ENCODE peak calls at places on chromosome 7, in eight cellular contexts. Q is thoracic aorta; Z is astrocyte of the cerebellum; I is naive thymus-derived CD4-positive, alpha-beta T cell; S is HFF-Myc; B is cardiac muscle cell; R is H1; D is choroid plexus epithelial cell. Y is an unnamed sample.

GRCh38 chr7:29086545-29086944 is 59.8 kb downstream of the CPVL start:
- DNase-seq in Q (no peak), Z (no peak), I (no peak), S (no peak), B (no peak), R (no peak), D (no peak), Y (no peak)

GRCh38 chr7:157409149-157409752 is 72.4 kb downstream of the DNAJB6 start:
- DNase-seq in Q (no peak), Z (no peak), I (no peak), S (no peak), B (no peak), R (no peak), D (no peak), Y (no peak)

GRCh38 chr7:33862946-33863814 is 42.2 kb upstream of the BMPER start:
- DNase-seq in Q (no peak), Z (no peak), I (no peak), S (no peak), B (peak; percentile 86), R (no peak), D (no peak), Y (no peak)

GRCh38 chr7:107744345-107744750 is 406 bp downstream of the CBLL1 start:
- DNase-seq in Q (no peak), Z (no peak), I (no peak), S (no peak), B (no peak), R (no peak), D (no peak), Y (no peak)

GRCh38 chr7:148963583-148964509 is 64.5 kb downstream of the PDIA4 start:
- DNase-seq in Q (no peak), Z (no peak), I (no peak), S (no peak), B (no peak), R (no peak), D (peak; percentile 19), Y (no peak)

GRCh38 chr7:127803626-127804025 is 151.6 kb downstream of the SND1 start:
- DNase-seq in Q (no peak), Z (no peak), I (no peak), S (no peak), B (no peak), R (no peak), D (no peak), Y (no peak)

GRCh38 chr7:3194501-3195141 is 106.4 kb upstream of the SDK1 start:
- DNase-seq in Q (no peak), Z (peak; percentile 96), I (no peak), S (peak; percentile 85), B (no peak), R (peak; percentile 67), D (peak; percentile 93), Y (peak; percentile 51)

GRCh38 chr7:105934577-105935185 is 28.4 kb upstream of the CDHR3 start:
- DNase-seq in Q (no peak), Z (peak; percentile 13), I (no peak), S (peak; percentile 19), B (peak; percentile 72), R (no peak), D (peak; percentile 84), Y (peak; percentile 38)

GRCh38 chr7:112069879-112070321 is 136.3 kb downstream of the DOCK4 start:
- DNase-seq in Q (no peak), Z (no peak), I (no peak), S (no peak), B (no peak), R (no peak), D (peak; percentile 34), Y (no peak)

GRCh38 chr7:127667017-127667670 is 15.2 kb downstream of the SND1 start:
- DNase-seq in Q (no peak), Z (no peak), I (no peak), S (peak; percentile 27), B (no peak), R (no peak), D (peak; percentile 58), Y (no peak)

GRCh38 chr7:140176271-140176701 is 497 bp downstream of the KDM7A start:
- DNase-seq in Q (no peak), Z (no peak), I (no peak), S (no peak), B (peak; percentile 45), R (no peak), D (no peak), Y (no peak)

GRCh38 chr7:42337225-42337905 is 100.4 kb upstream of the GLI3 start:
- DNase-seq in Q (no peak), Z (no peak), I (no peak), S (no peak), B (no peak), R (no peak), D (no peak), Y (no peak)

GRCh38 chr7:52689912-52690311 is 345.5 kb upstream of the POM121L12 start:
- DNase-seq in Q (no peak), Z (peak; percentile 26), I (no peak), S (no peak), B (no peak), R (no peak), D (no peak), Y (no peak)

GRCh38 chr7:21023841-21024502 is 237.3 kb upstream of the SP8 start:
- DNase-seq in Q (no peak), Z (no peak), I (no peak), S (no peak), B (no peak), R (no peak), D (no peak), Y (no peak)

GRCh38 chr7:90483236-90483635 is 13.8 kb downstream of the PTTG1IP2 start:
- DNase-seq in Q (no peak), Z (no peak), I (no peak), S (no peak), B (no peak), R (no peak), D (no peak), Y (no peak)

GRCh38 chr7:33973235-33974015 is 68.1 kb downstream of the BMPER start:
- DNase-seq in Q (no peak), Z (no peak), I (no peak), S (no peak), B (no peak), R (no peak), D (no peak), Y (no peak)

GRCh38 chr7:121521681-121522405 is 125.7 kb upstream of the FAM3C start:
- DNase-seq in Q (no peak), Z (no peak), I (no peak), S (no peak), B (no peak), R (no peak), D (peak; percentile 46), Y (no peak)

GRCh38 chr7:108384721-108385483 is 71.3 kb downstream of the NRCAM start:
- DNase-seq in Q (no peak), Z (no peak), I (no peak), S (no peak), B (no peak), R (no peak), D (no peak), Y (no peak)

GRCh38 chr7:7719235-7719634 is 828 bp upstream of the RPA3 start:
- DNase-seq in Q (no peak), Z (peak; percentile 96), I (no peak), S (peak; percentile 94), B (no peak), R (no peak), D (peak; percentile 98), Y (peak; percentile 96)

GRCh38 chr7:7352845-7353244 is 170.5 kb downstream of the C1GALT1 start:
- DNase-seq in Q (no peak), Z (no peak), I (no peak), S (no peak), B (no peak), R (peak; percentile 52), D (no peak), Y (no peak)

GRCh38 chr7:73623798-73624668 is at the start of gene MLXIPL:
- DNase-seq in Q (peak; percentile 40), Z (no peak), I (peak; percentile 30), S (no peak), B (peak; percentile 94), R (peak; percentile 94), D (peak; percentile 42), Y (no peak)
- H3K4me3 ChIP-seq in Q (peak within 1 kb of the TSS; percentile 70), Z (peak within 1 kb of the TSS; percentile 27), I (no peak within 1 kb of the TSS), S (peak within 1 kb of the TSS; percentile 24), B (peak within 1 kb of the TSS; percentile 46), R (peak within 1 kb of the TSS; percentile 73), D (peak within 1 kb of the TSS; percentile 28), Y (peak within 1 kb of the TSS; percentile 41)

GRCh38 chr7:4745265-4745919 is 30.0 kb upstream of the AP5Z1 start:
- DNase-seq in Q (no peak), Z (no peak), I (no peak), S (no peak), B (no peak), R (no peak), D (no peak), Y (no peak)
- H3K4me3 ChIP-seq in Q (peak overlapping the region; percentile 63), Z (no peak overlapping the region), I (peak overlapping the region; percentile 65), S (peak overlapping the region; percentile 20), B (no peak overlapping the region), R (no peak overlapping the region), D (peak overlapping the region; percentile 24), Y (peak overlapping the region; percentile 23)

DNA sequence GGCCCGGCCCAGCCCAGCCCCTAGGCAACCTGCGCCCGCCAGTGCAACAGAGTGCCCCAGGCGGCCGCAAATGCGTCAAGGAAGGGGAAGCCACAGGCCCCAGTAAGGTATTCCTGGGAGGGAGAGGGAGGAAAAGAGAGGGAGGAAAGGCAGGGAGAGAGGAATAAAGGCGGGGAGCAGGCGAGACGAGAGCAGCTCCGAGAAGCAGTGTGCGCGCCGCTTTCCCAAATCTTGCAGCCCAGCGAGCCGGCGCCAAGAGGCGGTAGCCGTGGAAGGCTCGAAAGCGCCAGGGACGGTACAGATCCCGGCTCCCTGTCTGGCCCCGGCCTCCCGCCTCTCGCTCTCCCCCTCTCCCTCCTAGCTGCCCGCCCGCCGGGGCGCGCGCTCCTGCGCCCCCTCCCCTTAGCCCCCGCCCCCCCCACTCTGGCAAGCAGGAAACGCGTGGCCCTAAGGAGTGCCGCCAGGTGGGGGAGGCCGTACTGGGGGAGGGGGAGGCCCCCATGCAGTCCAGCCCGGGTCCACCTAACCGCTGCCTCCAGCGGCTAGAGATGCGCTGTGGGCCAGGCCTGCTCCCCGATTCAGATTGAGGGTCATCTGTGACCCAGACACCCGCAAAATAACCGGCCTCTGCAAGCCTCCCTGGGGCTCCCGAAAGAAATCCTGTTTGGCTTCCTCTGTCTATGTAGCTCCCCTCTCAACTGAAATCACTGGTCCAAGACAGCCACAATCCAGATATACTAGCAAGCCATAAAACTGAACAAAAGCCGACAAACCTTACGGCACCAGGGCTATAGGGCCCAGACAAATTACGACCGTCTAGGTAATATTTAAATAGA is 4.2 kb downstream of the HOXA10 start:
- DNase-seq in Q (no peak), Z (no peak), I (peak; percentile 25), S (no peak), B (no peak), R (no peak), D (no peak), Y (no peak)
- H3K4me3 ChIP-seq in Q (peak overlapping the region; percentile 13), Z (no peak overlapping the region), I (no peak overlapping the region), S (peak overlapping the region; percentile 83), B (no peak overlapping the region), R (no peak overlapping the region), D (no peak overlapping the region), Y (peak overlapping the region; percentile 78)

DNA sequence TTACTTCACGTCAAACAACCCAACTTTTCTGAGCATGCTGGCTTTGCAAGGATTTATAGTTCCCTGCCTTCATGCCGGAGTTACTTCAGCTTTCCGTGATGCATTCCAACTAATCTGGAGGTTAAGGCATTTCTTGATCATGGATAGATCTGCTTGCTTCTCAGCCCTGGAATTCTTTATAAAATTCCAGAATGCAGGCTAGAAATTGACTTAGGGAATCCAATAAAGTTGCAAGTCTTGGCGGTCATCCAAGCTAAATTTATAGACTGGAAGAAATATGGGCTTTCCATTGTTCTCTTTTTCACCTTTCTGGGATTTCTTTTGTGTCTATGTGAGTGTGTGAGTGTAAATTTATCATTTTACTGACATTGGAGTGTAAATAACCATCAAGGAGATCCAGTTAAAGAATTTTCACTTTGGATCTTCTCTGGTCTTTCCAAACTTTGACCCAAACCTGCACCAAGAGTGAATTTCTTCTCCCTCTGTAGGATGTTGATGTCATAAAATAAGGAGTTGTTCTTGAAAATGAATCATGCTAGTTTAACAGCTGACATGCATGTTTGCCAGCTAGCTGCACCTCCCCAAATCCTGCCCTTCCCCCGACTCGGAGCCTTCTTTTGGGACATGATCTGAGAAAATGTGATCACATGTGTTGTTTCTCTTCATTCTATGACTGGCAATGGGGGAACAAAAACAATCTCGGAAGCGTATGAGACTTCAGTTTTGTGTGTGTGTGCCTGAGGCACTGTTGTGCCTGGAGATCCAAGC is 288.9 kb downstream of the TWIST1 start:
- DNase-seq in Q (no peak), Z (no peak), I (no peak), S (no peak), B (no peak), R (no peak), D (no peak), Y (no peak)
- H3K4me3 ChIP-seq in Q (no peak overlapping the region), Z (no peak overlapping the region), I (no peak overlapping the region), S (no peak overlapping the region), B (no peak overlapping the region), R (no peak overlapping the region), D (no peak overlapping the region), Y (no peak overlapping the region)